ENCODE peak calls at places on chromosomes 4 and X, in five cellular contexts. One of them, this sample, is unnamed.
A peak's percentile ranks its signal among the peaks of the same experiment; 100 is the strongest.

GRCh38 chrX:23888887-23889501 is 18.7 kb downstream of the APOO start:
- DNase-seq in T-cell: no peak
- DNase-seq in HEK293T: no peak
- DNase-seq in activated CD4-positive, alpha-beta T cell treated with anti-CD3 and anti-CD28 coated beads, Interleukin-2, amount 10 ng/mL, durations not matched to agents 7 days and 5 days: no peak
- DNase-seq in memory B cell: no peak
- DNase-seq in this sample: no peak

GRCh38 chrX:13430136-13430827 is 110.4 kb upstream of the ATXN3L start:
- DNase-seq in HEK293T: no peak
- DNase-seq in T-cell: no peak
- DNase-seq in memory B cell: no peak
- DNase-seq in activated CD4-positive, alpha-beta T cell treated with anti-CD3 and anti-CD28 coated beads, Interleukin-2, amount 10 ng/mL, durations not matched to agents 7 days and 5 days: no peak
- DNase-seq in this sample: no peak

GRCh38 chr4:6622744-6623143 is 17.7 kb upstream of the MRFAP1 start:
- DNase-seq in memory B cell: no peak
- DNase-seq in T-cell: no peak
- DNase-seq in activated CD4-positive, alpha-beta T cell treated with anti-CD3 and anti-CD28 coated beads, Interleukin-2, amount 10 ng/mL, durations not matched to agents 7 days and 5 days: no peak
- DNase-seq in HEK293T: no peak
- DNase-seq in this sample: no peak

GRCh38 chr4:148090503-148091476 is 351.4 kb downstream of the NR3C2 start:
- DNase-seq in memory B cell: no peak
- DNase-seq in activated CD4-positive, alpha-beta T cell treated with anti-CD3 and anti-CD28 coated beads, Interleukin-2, amount 10 ng/mL, durations not matched to agents 7 days and 5 days: no peak
- DNase-seq in HEK293T: no peak
- DNase-seq in T-cell: no peak
- DNase-seq in this sample: no peak

GRCh38 chr4:78720994-78721677 is 55.0 kb upstream of the BMP2K start:
- DNase-seq in HEK293T: no peak
- DNase-seq in activated CD4-positive, alpha-beta T cell treated with anti-CD3 and anti-CD28 coated beads, Interleukin-2, amount 10 ng/mL, durations not matched to agents 7 days and 5 days: peak; percentile 51
- DNase-seq in T-cell: peak; percentile 13
- DNase-seq in memory B cell: no peak
- DNase-seq in this sample: no peak

GRCh38 chrX:72676465-72676864 is 37.6 kb downstream of the PHKA1 start:
- DNase-seq in HEK293T: no peak
- DNase-seq in T-cell: no peak
- DNase-seq in memory B cell: no peak
- DNase-seq in activated CD4-positive, alpha-beta T cell treated with anti-CD3 and anti-CD28 coated beads, Interleukin-2, amount 10 ng/mL, durations not matched to agents 7 days and 5 days: no peak
- DNase-seq in this sample: no peak

GRCh38 chr4:157574606-157575005 is 354.1 kb downstream of the GRIA2 start:
- DNase-seq in T-cell: no peak
- DNase-seq in memory B cell: no peak
- DNase-seq in HEK293T: no peak
- DNase-seq in activated CD4-positive, alpha-beta T cell treated with anti-CD3 and anti-CD28 coated beads, Interleukin-2, amount 10 ng/mL, durations not matched to agents 7 days and 5 days: no peak
- DNase-seq in this sample: no peak

GRCh38 chrX:42143866-42144592 is 220.7 kb upstream of the CASK start:
- DNase-seq in T-cell: no peak
- DNase-seq in activated CD4-positive, alpha-beta T cell treated with anti-CD3 and anti-CD28 coated beads, Interleukin-2, amount 10 ng/mL, durations not matched to agents 7 days and 5 days: no peak
- DNase-seq in HEK293T: peak; percentile 49
- DNase-seq in memory B cell: no peak
- DNase-seq in this sample: no peak

GRCh38 chr4:178602833-178603232 is 1160.6 kb upstream of the AGA start:
- DNase-seq in HEK293T: no peak
- DNase-seq in activated CD4-positive, alpha-beta T cell treated with anti-CD3 and anti-CD28 coated beads, Interleukin-2, amount 10 ng/mL, durations not matched to agents 7 days and 5 days: no peak
- DNase-seq in T-cell: no peak
- DNase-seq in memory B cell: no peak
- DNase-seq in this sample: no peak

GRCh38 chr4:67343162-67343561 is 202.1 kb downstream of the CENPC start:
- DNase-seq in T-cell: no peak
- DNase-seq in memory B cell: no peak
- DNase-seq in activated CD4-positive, alpha-beta T cell treated with anti-CD3 and anti-CD28 coated beads, Interleukin-2, amount 10 ng/mL, durations not matched to agents 7 days and 5 days: no peak
- DNase-seq in HEK293T: no peak
- DNase-seq in this sample: no peak

GRCh38 chr4:143296397-143297067 is 40.1 kb upstream of the GAB1 start:
- DNase-seq in memory B cell: no peak
- DNase-seq in T-cell: no peak
- DNase-seq in HEK293T: no peak
- DNase-seq in activated CD4-positive, alpha-beta T cell treated with anti-CD3 and anti-CD28 coated beads, Interleukin-2, amount 10 ng/mL, durations not matched to agents 7 days and 5 days: no peak
- DNase-seq in this sample: no peak

GRCh38 chr4:121370729-121371325 is 10.0 kb downstream of the QRFPR start:
- DNase-seq in HEK293T: peak; percentile 19
- DNase-seq in memory B cell: peak; percentile 21
- DNase-seq in activated CD4-positive, alpha-beta T cell treated with anti-CD3 and anti-CD28 coated beads, Interleukin-2, amount 10 ng/mL, durations not matched to agents 7 days and 5 days: peak; percentile 42
- DNase-seq in T-cell: no peak
- DNase-seq in this sample: peak; percentile 60

GRCh38 chr4:15001248-15001824 is 945 bp upstream of the CPEB2 start:
- DNase-seq in T-cell: no peak
- DNase-seq in HEK293T: peak; percentile 51
- DNase-seq in memory B cell: peak; percentile 44
- DNase-seq in activated CD4-positive, alpha-beta T cell treated with anti-CD3 and anti-CD28 coated beads, Interleukin-2, amount 10 ng/mL, durations not matched to agents 7 days and 5 days: peak; percentile 42
- DNase-seq in this sample: peak; percentile 69

GRCh38 chr4:141352328-141352727 is 131.6 kb downstream of the ZNF330 start:
- DNase-seq in T-cell: no peak
- DNase-seq in memory B cell: no peak
- DNase-seq in activated CD4-positive, alpha-beta T cell treated with anti-CD3 and anti-CD28 coated beads, Interleukin-2, amount 10 ng/mL, durations not matched to agents 7 days and 5 days: no peak
- DNase-seq in HEK293T: no peak
- DNase-seq in this sample: no peak

GRCh38 chrX:916235-916609 is 285.6 kb downstream of the SHOX start:
- DNase-seq in T-cell: no peak
- DNase-seq in memory B cell: no peak
- DNase-seq in activated CD4-positive, alpha-beta T cell treated with anti-CD3 and anti-CD28 coated beads, Interleukin-2, amount 10 ng/mL, durations not matched to agents 7 days and 5 days: no peak
- DNase-seq in HEK293T: no peak
- DNase-seq in this sample: no peak

GRCh38 chr4:153222162-153222789 is 18.0 kb downstream of the TRIM2 start:
- DNase-seq in activated CD4-positive, alpha-beta T cell treated with anti-CD3 and anti-CD28 coated beads, Interleukin-2, amount 10 ng/mL, durations not matched to agents 7 days and 5 days: peak; percentile 11
- DNase-seq in T-cell: no peak
- DNase-seq in memory B cell: peak; percentile 21
- DNase-seq in HEK293T: peak; percentile 55
- DNase-seq in this sample: peak; percentile 92

GRCh38 chr4:53459548-53459947 is 82.1 kb downstream of the FIP1L1 start:
- DNase-seq in activated CD4-positive, alpha-beta T cell treated with anti-CD3 and anti-CD28 coated beads, Interleukin-2, amount 10 ng/mL, durations not matched to agents 7 days and 5 days: no peak
- DNase-seq in T-cell: no peak
- DNase-seq in HEK293T: no peak
- DNase-seq in memory B cell: no peak
- DNase-seq in this sample: no peak

GRCh38 chr4:76867880-76868655 is 29.9 kb downstream of the SOWAHB start:
- DNase-seq in memory B cell: no peak
- DNase-seq in HEK293T: no peak
- DNase-seq in activated CD4-positive, alpha-beta T cell treated with anti-CD3 and anti-CD28 coated beads, Interleukin-2, amount 10 ng/mL, durations not matched to agents 7 days and 5 days: no peak
- DNase-seq in T-cell: no peak
- DNase-seq in this sample: peak; percentile 44

GRCh38 chr4:82851902-82852750 is 38.8 kb downstream of the SEC31A start:
- DNase-seq in HEK293T: peak; percentile 32
- DNase-seq in memory B cell: no peak
- DNase-seq in T-cell: no peak
- DNase-seq in activated CD4-positive, alpha-beta T cell treated with anti-CD3 and anti-CD28 coated beads, Interleukin-2, amount 10 ng/mL, durations not matched to agents 7 days and 5 days: peak; percentile 49
- DNase-seq in this sample: no peak

GRCh38 chrX:152070186-152070585 is 68.2 kb downstream of the MAGEA10 start:
- DNase-seq in HEK293T: no peak
- DNase-seq in memory B cell: no peak
- DNase-seq in T-cell: no peak
- DNase-seq in activated CD4-positive, alpha-beta T cell treated with anti-CD3 and anti-CD28 coated beads, Interleukin-2, amount 10 ng/mL, durations not matched to agents 7 days and 5 days: no peak
- DNase-seq in this sample: no peak

GRCh38 chrX:154918060-154918483 is 31.9 kb downstream of the F8A1 start:
- DNase-seq in T-cell: peak; percentile 14
- DNase-seq in HEK293T: peak; percentile 74
- DNase-seq in activated CD4-positive, alpha-beta T cell treated with anti-CD3 and anti-CD28 coated beads, Interleukin-2, amount 10 ng/mL, durations not matched to agents 7 days and 5 days: peak; percentile 25
- DNase-seq in memory B cell: peak; percentile 2
- DNase-seq in this sample: peak; percentile 71

GRCh38 chr4:73308286-73308685 is 49.7 kb upstream of the ANKRD17 start:
- DNase-seq in T-cell: no peak
- DNase-seq in HEK293T: no peak
- DNase-seq in activated CD4-positive, alpha-beta T cell treated with anti-CD3 and anti-CD28 coated beads, Interleukin-2, amount 10 ng/mL, durations not matched to agents 7 days and 5 days: no peak
- DNase-seq in memory B cell: no peak
- DNase-seq in this sample: no peak

GRCh38 chr4:37865450-37865849 is 25.4 kb upstream of the TBC1D1 start:
- DNase-seq in HEK293T: no peak
- DNase-seq in T-cell: no peak
- DNase-seq in activated CD4-positive, alpha-beta T cell treated with anti-CD3 and anti-CD28 coated beads, Interleukin-2, amount 10 ng/mL, durations not matched to agents 7 days and 5 days: no peak
- DNase-seq in memory B cell: no peak
- DNase-seq in this sample: no peak

GRCh38 chr4:140243345-140243753 is 89.4 kb upstream of the MAML3 start:
- DNase-seq in HEK293T: no peak
- DNase-seq in T-cell: no peak
- DNase-seq in memory B cell: no peak
- DNase-seq in activated CD4-positive, alpha-beta T cell treated with anti-CD3 and anti-CD28 coated beads, Interleukin-2, amount 10 ng/mL, durations not matched to agents 7 days and 5 days: peak; percentile 41
- DNase-seq in this sample: peak; percentile 35

GRCh38 chr4:168685136-168685535 is 188.3 kb downstream of the PALLD start:
- DNase-seq in T-cell: no peak
- DNase-seq in memory B cell: no peak
- DNase-seq in activated CD4-positive, alpha-beta T cell treated with anti-CD3 and anti-CD28 coated beads, Interleukin-2, amount 10 ng/mL, durations not matched to agents 7 days and 5 days: no peak
- DNase-seq in HEK293T: no peak
- DNase-seq in this sample: no peak